ENCODE peak calls at places on chromosome 7, in five cellular contexts. M is GM23338, V is HCT116, J is cardiac muscle cell, K is pancreas. C is an unnamed sample. For H3K36me3, the result is how much of the 10 kb centered on the place peaks cover.

GRCh38 chr7:45881759-45882464 is 6.4 kb upstream of the IGFBP1 start:
- DNase-seq in M (no peak), V (no peak), J (peak), K (no peak), C (no peak)

GRCh38 chr7:22250390-22250789 is 106.6 kb downstream of the RAPGEF5 start:
- DNase-seq in M (no peak), V (no peak), J (no peak), K (no peak), C (no peak)

GRCh38 chr7:73437091-73437490 is 3.5 kb downstream of the FZD9 start:
- DNase-seq in M (no peak), V (no peak), J (no peak), K (no peak), C (no peak)

GRCh38 chr7:12595148-12595547 is 24.6 kb downstream of the SCIN start:
- DNase-seq in M (no peak), V (no peak), J (no peak), K (no peak), C (no peak)

GRCh38 chr7:90383422-90383821 is 19.8 kb upstream of the CLDN12 start:
- DNase-seq in M (no peak), V (no peak), J (peak), K (no peak), C (no peak)

GRCh38 chr7:7798510-7798909 is 80.1 kb upstream of the RPA3 start:
- DNase-seq in M (no peak), V (no peak), J (no peak), K (no peak), C (peak)

GRCh38 chr7:26513948-26514347 is 222.3 kb downstream of the SNX10 start:
- DNase-seq in M (no peak), V (no peak), J (no peak), K (no peak), C (no peak)

GRCh38 chr7:121676168-121676567 is 196.8 kb upstream of the PTPRZ1 start:
- DNase-seq in M (no peak), V (no peak), J (no peak), K (no peak), C (no peak)

GRCh38 chr7:113071465-113071864 is 15.2 kb downstream of the GPR85 start:
- DNase-seq in M (no peak), V (no peak), J (peak), K (no peak), C (no peak)

GRCh38 chr7:112422842-112423496 is 27.3 kb upstream of the IFRD1 start:
- DNase-seq in M (peak), V (peak), J (peak), K (peak), C (peak)

GRCh38 chr7:112887-113286 is 79.5 kb upstream of the FAM20C start:
- DNase-seq in M (no peak), V (no peak), J (no peak), K (no peak), C (no peak)

GRCh38 chr7:115410427-115410805 is 488.5 kb downstream of the MDFIC start:
- DNase-seq in M (no peak), V (no peak), J (no peak), K (no peak), C (no peak)

GRCh38 chr7:32494946-32495297 is 367 bp upstream of the AVL9 start:
- DNase-seq in M (no peak), V (no peak), J (no peak), K (no peak), C (no peak)

GRCh38 chr7:115097175-115097671 is 175.3 kb downstream of the MDFIC start:
- DNase-seq in M (peak), V (peak), J (peak), K (no peak), C (no peak)

GRCh38 chr7:124489925-124490324 is 275.7 kb downstream of the GPR37 start:
- DNase-seq in M (peak), V (no peak), J (no peak), K (no peak), C (no peak)

GRCh38 chr7:63925626-63926460 is 72.8 kb upstream of the ZNF722 start:
- DNase-seq in M (no peak), V (no peak), J (peak), K (peak), C (peak)

GRCh38 chr7:106206826-106207541 is 77.8 kb downstream of the NAMPT start:
- DNase-seq in M (no peak), V (no peak), J (no peak), K (no peak), C (no peak)

GRCh38 chr7:13407911-13408310 is 581.6 kb downstream of the ETV1 start:
- DNase-seq in M (no peak), V (no peak), J (no peak), K (no peak), C (no peak)

GRCh38 chr7:30851651-30852359 is 59.8 kb upstream of the AQP1 start:
- DNase-seq in M (peak), V (no peak), J (no peak), K (no peak), C (no peak)

GRCh38 chr7:140160308-140160707 is 16.5 kb downstream of the KDM7A start:
- DNase-seq in M (peak), V (no peak), J (no peak), K (no peak), C (no peak)

GRCh38 chr7:104956753-104957450 is 57.1 kb upstream of the KMT2E start:
- DNase-seq in M (no peak), V (no peak), J (peak), K (no peak), C (no peak)

GRCh38 chr7:83806538-83806937 is 157.6 kb upstream of the SEMA3E start:
- DNase-seq in M (no peak), V (no peak), J (no peak), K (no peak), C (no peak)

GRCh38 chr7:4749798-4750197 is 25.6 kb upstream of the AP5Z1 start:
- DNase-seq in M (no peak), V (no peak), J (no peak), K (no peak), C (no peak)

GRCh38 chr7:4749363-4749762 is 26.1 kb upstream of the AP5Z1 start:
- DNase-seq in M (no peak), V (no peak), J (no peak), K (no peak), C (no peak)

GRCh38 chr7:4753610-4754432 is 21.6 kb upstream of the AP5Z1 start:
- DNase-seq in M (peak), V (peak), J (peak), K (peak), C (peak)

GRCh38 chr7:4754433-4755010 is 20.9 kb upstream of the AP5Z1 start:
- DNase-seq in M (no peak), V (no peak), J (no peak), K (no peak), C (no peak)

GRCh38 chr7:4751398-4751947 is 23.9 kb upstream of the AP5Z1 start:
- DNase-seq in M (no peak), V (no peak), J (peak), K (peak), C (no peak)
- H3K36me3 ChIP-seq in M (under half), V (under half), J (under half), K (under half), C (half or more)

DNA sequence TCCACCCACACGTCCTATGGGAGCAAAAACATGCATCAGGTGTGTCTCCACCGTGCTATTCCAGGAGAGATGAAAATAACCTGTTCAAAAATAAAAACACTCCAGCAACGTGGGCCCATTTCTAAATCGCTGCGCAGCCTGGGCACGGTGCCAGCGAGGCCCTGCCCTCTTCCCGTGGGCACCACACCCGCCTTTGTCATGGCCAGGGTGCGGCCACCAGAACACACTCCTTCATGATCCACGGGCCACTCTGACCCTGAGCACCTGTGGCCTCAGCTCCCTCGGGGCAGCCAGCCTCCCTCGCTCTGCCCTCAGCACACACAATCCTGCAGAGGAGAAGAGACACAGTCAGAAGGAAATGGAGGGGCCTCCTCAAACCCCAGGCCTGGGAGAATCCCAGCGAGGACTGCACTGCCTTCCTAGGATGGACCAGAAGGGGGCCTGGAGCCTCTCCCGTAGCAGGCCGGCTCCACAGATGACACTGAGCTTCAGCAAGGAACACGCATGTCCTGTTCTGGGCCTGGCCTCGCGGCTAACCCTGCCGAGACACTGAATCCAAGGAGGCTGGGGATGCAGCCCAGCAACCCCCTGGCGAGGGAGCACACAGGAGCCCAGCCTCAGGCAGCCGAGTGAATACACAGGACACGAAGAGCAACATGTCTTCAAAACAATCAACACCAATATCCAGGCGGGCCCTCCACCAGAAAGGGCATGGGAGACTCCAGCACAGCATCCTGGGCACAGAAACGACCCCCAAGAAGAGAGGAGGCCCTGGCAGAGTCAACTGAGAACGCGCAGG is 169.0 kb downstream of the MAD1L1 start:
- DNase-seq in M (peak), V (no peak), J (peak), K (no peak), C (peak)
- TF ChIP-seq CTCF in M (no peak), V (no peak), J (peak), K (no peak), C (peak)

DNA sequence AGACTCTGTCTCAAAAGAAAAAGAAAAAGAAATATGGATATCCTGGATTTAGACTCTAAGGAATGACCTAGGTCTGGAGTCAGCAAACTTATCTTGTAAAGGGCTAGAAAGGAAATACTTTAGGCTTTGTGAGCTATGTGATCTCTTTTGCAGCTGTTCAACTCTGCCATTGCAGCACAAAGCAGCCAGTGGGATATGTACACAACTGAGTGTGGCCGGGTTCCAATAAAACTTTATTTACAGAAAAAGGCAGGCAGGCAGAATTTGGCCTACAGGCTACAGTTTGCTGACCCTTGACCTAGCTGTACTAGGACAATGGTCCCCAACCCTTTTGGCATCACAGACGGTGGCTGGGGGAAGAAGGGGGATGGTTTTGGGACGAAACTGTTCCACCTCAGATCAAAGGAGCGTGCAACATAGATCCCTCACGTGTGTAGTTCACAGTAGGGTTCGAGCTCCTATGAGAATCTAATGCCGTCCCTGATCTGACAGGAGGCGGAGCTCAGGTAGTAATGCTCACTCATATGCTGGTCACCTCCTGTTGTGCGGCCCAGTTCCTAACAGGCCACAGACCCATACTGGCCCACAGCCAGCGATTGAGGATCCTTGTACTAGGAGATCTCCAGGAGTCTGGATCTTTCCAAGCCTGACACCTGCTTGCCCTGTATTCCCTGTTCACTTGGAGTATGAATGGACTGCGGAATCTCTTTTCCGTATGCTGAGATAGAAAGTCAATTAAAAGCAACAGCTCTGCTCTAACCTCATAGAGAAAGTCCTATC is 63.0 kb downstream of the CUL1 start:
- DNase-seq in M (no peak), V (no peak), J (no peak), K (no peak), C (no peak)
- H3K36me3 ChIP-seq in M (under half), V (under half), J (under half), K (under half), C (under half)

GRCh38 chr7:25180592-25180923 is 47.7 kb downstream of the NPVF start:
- DNase-seq in M (no peak), V (no peak), J (no peak), K (no peak), C (no peak)
- TF ChIP-seq CTCF in M (no peak), V (peak), J (no peak), K (no peak), C (no peak)

C was measured in BE2C.